ENCODE peak calls at places on chromosomes 13 and 19, in four cellular contexts. U is neuronal stem cell, S is GM23248, M is neural progenitor cell. W is an unnamed sample.

GRCh38 chr13:51955281-51955771 is 55.9 kb downstream of the ATP7B start:
- DNase-seq in U (no peak), S (no peak), M (no peak), W (no peak)

GRCh38 chr13:27388236-27388635 is 36.2 kb upstream of the GTF3A start:
- DNase-seq in U (no peak), S (no peak), M (no peak), W (no peak)

GRCh38 chr13:95948646-95949045 is 104.6 kb downstream of the UGGT2 start:
- DNase-seq in U (no peak), S (peak; percentile 4), M (no peak), W (peak; percentile 68)

GRCh38 chr13:48155850-48156249 is 60.9 kb upstream of the MED4 start:
- DNase-seq in U (no peak), S (peak; percentile 82), M (no peak), W (no peak)

GRCh38 chr19:35205733-35206323 is 22.7 kb downstream of the FAM187B start:
- DNase-seq in U (no peak), S (no peak), M (no peak), W (no peak)

GRCh38 chr13:113207890-113208423 is 512 bp downstream of the PCID2 start:
- DNase-seq in U (peak; percentile 50), S (peak; percentile 83), M (peak; percentile 76), W (no peak)

GRCh38 chr13:32537580-32538233 is 888 bp downstream of the N4BP2L2 start:
- DNase-seq in U (no peak), S (peak; percentile 32), M (no peak), W (no peak)

GRCh38 chr13:99351772-99352171 is 44.6 kb upstream of the GPR183 start:
- DNase-seq in U (no peak), S (no peak), M (no peak), W (no peak)

GRCh38 chr13:33228645-33229445 is 56.7 kb downstream of the STARD13 start:
- DNase-seq in U (no peak), S (peak; percentile 73), M (peak; percentile 51), W (no peak)

GRCh38 chr19:31344403-31344802 is 4.8 kb downstream of the TSHZ3 start:
- DNase-seq in U (no peak), S (no peak), M (peak; percentile 60), W (no peak)

GRCh38 chr19:17049711-17050280 is 23.2 kb upstream of the CPAMD8 start:
- DNase-seq in U (no peak), S (peak; percentile 79), M (no peak), W (no peak)

GRCh38 chr19:45470147-45471081 is 2.6 kb downstream of the FOSB start:
- DNase-seq in U (no peak), S (peak; percentile 90), M (no peak), W (no peak)

GRCh38 chr19:3981736-3982681 is 3.3 kb downstream of the EEF2 start:
- DNase-seq in U (no peak), S (peak; percentile 36), M (no peak), W (no peak)

GRCh38 chr19:49340069-49340864 is 5.1 kb downstream of the CD37 start:
- DNase-seq in U (no peak), S (peak; percentile 39), M (peak; percentile 52), W (peak; percentile 44)
- H3K4me3 ChIP-seq in U (no peak overlapping the region), S (peak overlapping the region; percentile 59), M (no peak overlapping the region), W (peak overlapping the region; percentile 76)

GRCh38 chr19:8080832-8081231 is 28.3 kb downstream of the CCL25 start:
- DNase-seq in U (no peak), S (no peak), M (no peak), W (no peak)

GRCh38 chr19:8083141-8083540 is 30.6 kb downstream of the CCL25 start:
- DNase-seq in U (no peak), S (no peak), M (no peak), W (no peak)

GRCh38 chr19:8079988-8080387 is 27.4 kb downstream of the CCL25 start:
- DNase-seq in U (no peak), S (no peak), M (no peak), W (no peak)

GRCh38 chr19:8084152-8084551 is 31.6 kb downstream of the CCL25 start:
- DNase-seq in U (no peak), S (no peak), M (no peak), W (no peak)

DNA sequence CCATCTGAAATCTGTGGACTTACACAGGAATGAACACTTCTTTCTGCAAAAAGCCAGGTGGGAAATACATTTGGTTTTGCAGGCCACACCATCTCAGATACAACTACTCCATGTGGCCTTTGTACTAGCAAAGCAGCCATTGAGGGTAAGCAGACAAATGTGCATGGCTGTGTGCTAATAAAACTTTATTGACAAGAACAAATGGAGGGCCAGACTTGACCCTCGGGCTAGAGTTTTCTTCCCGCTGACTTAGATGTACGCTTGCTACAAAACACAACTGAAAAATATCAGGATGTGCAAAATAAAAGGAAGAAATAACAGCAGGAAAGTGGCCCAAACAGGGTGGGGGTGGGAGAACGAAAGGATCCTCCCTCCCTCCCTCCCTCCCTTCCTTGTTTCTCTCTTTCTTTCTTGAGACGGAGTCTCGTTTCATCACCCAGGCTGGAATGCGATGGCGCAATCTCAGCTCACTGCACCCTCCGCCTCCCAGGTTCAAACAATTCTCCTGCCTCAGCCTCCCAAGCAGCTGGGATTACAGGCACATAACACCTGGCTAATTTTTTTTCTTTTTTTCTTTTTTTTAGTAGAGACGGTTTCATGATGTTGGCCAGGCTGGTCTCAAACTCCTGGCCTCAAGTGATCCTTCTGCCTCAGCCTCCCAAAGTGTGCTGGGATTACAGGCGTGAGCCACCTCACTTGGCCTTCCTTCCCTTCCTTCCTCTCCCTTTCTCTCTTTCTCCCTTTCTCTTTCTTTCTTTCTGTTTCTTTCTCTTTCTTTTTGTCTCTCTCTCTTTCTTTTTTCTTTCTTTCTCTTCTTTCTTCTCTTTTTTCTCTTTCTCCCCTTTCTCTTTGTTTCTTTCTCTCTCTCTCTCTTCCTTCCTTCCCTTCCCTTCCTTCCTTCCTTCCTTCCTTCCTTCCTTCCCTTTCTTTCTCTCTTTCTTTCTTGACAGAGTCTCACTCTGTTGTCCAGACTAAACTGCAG is 29.3 kb downstream of the CCL25 start:
- DNase-seq in U (no peak), S (no peak), M (no peak), W (peak; percentile 12)
- H3K9ac ChIP-seq in U (no peak overlapping the region), S (no peak overlapping the region), M (no peak overlapping the region), W (no peak overlapping the region)

GRCh38 chr19:20334760-20335159 is 167.7 kb downstream of the ZNF486 start:
- DNase-seq in U (no peak), S (no peak), M (no peak), W (no peak)

GRCh38 chr19:20333508-20333907 is 166.5 kb downstream of the ZNF486 start:
- DNase-seq in U (no peak), S (no peak), M (no peak), W (no peak)

GRCh38 chr19:20339444-20339843 is 172.4 kb downstream of the ZNF486 start:
- DNase-seq in U (no peak), S (no peak), M (no peak), W (no peak)
- H3K4me3 ChIP-seq in U (no peak overlapping the region), S (no peak overlapping the region), M (no peak overlapping the region), W (no peak overlapping the region)

GRCh38 chr19:49017666-49018351 is 918 bp upstream of the LHB start:
- DNase-seq in U (no peak), S (peak; percentile 83), M (peak; percentile 79), W (no peak)
- H3K9ac ChIP-seq in U (peak overlapping the region; percentile 24), S (peak overlapping the region; percentile 28), M (no peak overlapping the region), W (peak overlapping the region; percentile 62)